ENCODE peak calls at places on chromosomes 6 and 20, in five cellular contexts. O is mesenchymal stem cell, D is IMR-90, T is H9, K is trophoblast cell. Q is an unnamed sample.

GRCh38 chr20:13117200-13117599 is 103.9 kb upstream of the ISM1 start:
- DNase-seq in O (no peak), D (no peak), T (no peak), K (no peak), Q (no peak)

GRCh38 chr6:44649365-44650025 is 262.0 kb downstream of the CDC5L start:
- DNase-seq in O (no peak), D (peak), T (no peak), K (no peak), Q (no peak)

GRCh38 chr6:155142902-155143609 is 120.8 kb upstream of the CLDN20 start:
- DNase-seq in O (peak), D (peak), T (no peak), K (no peak), Q (no peak)

GRCh38 chr20:792248-792647 is 23.9 kb upstream of the SLC52A3 start:
- DNase-seq in O (no peak), D (no peak), T (no peak), K (no peak), Q (no peak)

GRCh38 chr6:1871936-1872335 is 262.2 kb downstream of the FOXC1 start:
- DNase-seq in O (peak), D (no peak), T (no peak), K (no peak), Q (no peak)

GRCh38 chr6:154370545-154370944 is 13.9 kb upstream of the IPCEF1 start:
- DNase-seq in O (peak), D (peak), T (no peak), K (no peak), Q (no peak)

GRCh38 chr6:68572525-68572924 is 62.6 kb upstream of the ADGRB3 start:
- DNase-seq in O (peak), D (no peak), T (peak), K (no peak), Q (no peak)

GRCh38 chr20:10557685-10558084 is 116.1 kb downstream of the JAG1 start:
- DNase-seq in O (no peak), D (no peak), T (peak), K (no peak), Q (no peak)

GRCh38 chr20:49612127-49612738 is 44.3 kb upstream of the PTGIS start:
- DNase-seq in O (no peak), D (no peak), T (no peak), K (no peak), Q (no peak)

GRCh38 chr20:3115190-3116107 is 30.9 kb upstream of the AVP start:
- DNase-seq in O (peak), D (peak), T (peak), K (peak), Q (peak)

GRCh38 chr20:57440678-57441509 is 49.7 kb downstream of the RBM38 start:
- DNase-seq in O (no peak), D (peak), T (peak), K (no peak), Q (no peak)

GRCh38 chr6:87730310-87730709 is 28.3 kb upstream of the AKIRIN2 start:
- DNase-seq in O (no peak), D (peak), T (no peak), K (no peak), Q (no peak)

GRCh38 chr6:133973109-133973971 is 20.3 kb downstream of the TBPL1 start:
- DNase-seq in O (peak), D (peak), T (no peak), K (no peak), Q (peak)

GRCh38 chr6:142945446-142946180 is 637 bp upstream of the HIVEP2 start:
- DNase-seq in O (no peak), D (no peak), T (no peak), K (no peak), Q (peak)

GRCh38 chr20:22529150-22530019 is 55.0 kb downstream of the FOXA2 start:
- DNase-seq in O (no peak), D (no peak), T (no peak), K (no peak), Q (no peak)

GRCh38 chr6:16819752-16820151 is 58.5 kb upstream of the ATXN1 start:
- DNase-seq in O (no peak), D (peak), T (no peak), K (no peak), Q (no peak)

GRCh38 chr6:52375780-52376556 is 14.0 kb downstream of the PAQR8 start:
- DNase-seq in O (no peak), D (no peak), T (no peak), K (no peak), Q (no peak)

GRCh38 chr20:13420625-13421024 is 199.6 kb downstream of the ISM1 start:
- DNase-seq in O (no peak), D (no peak), T (no peak), K (no peak), Q (no peak)

GRCh38 chr20:4046311-4046924 is 31.1 kb upstream of the RNF24 start:
- DNase-seq in O (no peak), D (no peak), T (no peak), K (no peak), Q (no peak)

GRCh38 chr20:35892871-35893270 is 61.4 kb downstream of the SCAND1 start:
- DNase-seq in O (no peak), D (no peak), T (no peak), K (no peak), Q (no peak)

GRCh38 chr6:156154896-156155295 is 622.3 kb upstream of the ARID1B start:
- DNase-seq in O (no peak), D (peak), T (no peak), K (no peak), Q (no peak)

GRCh38 chr20:63508072-63508768 is 9.3 kb upstream of the EEF1A2 start:
- DNase-seq in O (no peak), D (no peak), T (no peak), K (no peak), Q (no peak)

GRCh38 chr6:140174509-140174908 is 800.1 kb upstream of the CITED2 start:
- DNase-seq in O (peak), D (peak), T (no peak), K (peak), Q (no peak)

GRCh38 chr6:73929421-73929820 is 233.4 kb downstream of the CD109 start:
- DNase-seq in O (no peak), D (peak), T (no peak), K (no peak), Q (no peak)

DNA sequence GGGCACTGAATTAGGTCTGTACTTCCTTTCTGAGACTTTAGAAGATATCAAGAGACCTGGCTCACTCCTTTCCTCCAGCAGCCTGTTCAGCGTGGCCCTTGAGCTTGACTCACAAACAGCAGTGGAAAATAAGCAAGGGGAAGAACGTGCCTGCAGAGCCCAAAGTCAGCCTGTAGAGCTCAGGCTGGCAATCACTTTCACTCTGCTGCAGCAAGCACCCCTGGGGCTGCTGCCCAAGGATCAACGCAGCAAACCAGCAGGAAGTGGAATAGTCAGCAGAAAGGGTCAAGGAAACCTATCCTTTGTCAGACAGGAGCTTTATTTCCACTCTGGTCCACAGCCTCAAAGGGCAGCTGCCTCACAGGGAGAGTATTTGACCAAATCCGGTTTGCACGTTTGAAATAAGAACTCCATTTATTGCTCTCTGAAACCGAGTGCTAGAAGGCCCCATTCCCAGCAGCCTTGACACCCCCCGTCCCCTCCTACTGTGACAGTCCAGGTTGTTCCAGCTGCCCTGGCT is 77.4 kb downstream of the PRDM1 start:
- DNase-seq in O (peak), D (peak), T (peak), K (no peak), Q (no peak)
- H4K91ac ChIP-seq in O (peak), D (peak), T (no peak), K (no peak), Q (no peak)

GRCh38 chr20:45373353-45374100 is 4.6 kb downstream of the TP53TG5 start:
- DNase-seq in O (peak), D (peak), T (peak), K (peak), Q (peak)
- H3K23ac ChIP-seq in O (no peak), D (no peak), T (no peak), K (no peak), Q (peak)

DNA sequence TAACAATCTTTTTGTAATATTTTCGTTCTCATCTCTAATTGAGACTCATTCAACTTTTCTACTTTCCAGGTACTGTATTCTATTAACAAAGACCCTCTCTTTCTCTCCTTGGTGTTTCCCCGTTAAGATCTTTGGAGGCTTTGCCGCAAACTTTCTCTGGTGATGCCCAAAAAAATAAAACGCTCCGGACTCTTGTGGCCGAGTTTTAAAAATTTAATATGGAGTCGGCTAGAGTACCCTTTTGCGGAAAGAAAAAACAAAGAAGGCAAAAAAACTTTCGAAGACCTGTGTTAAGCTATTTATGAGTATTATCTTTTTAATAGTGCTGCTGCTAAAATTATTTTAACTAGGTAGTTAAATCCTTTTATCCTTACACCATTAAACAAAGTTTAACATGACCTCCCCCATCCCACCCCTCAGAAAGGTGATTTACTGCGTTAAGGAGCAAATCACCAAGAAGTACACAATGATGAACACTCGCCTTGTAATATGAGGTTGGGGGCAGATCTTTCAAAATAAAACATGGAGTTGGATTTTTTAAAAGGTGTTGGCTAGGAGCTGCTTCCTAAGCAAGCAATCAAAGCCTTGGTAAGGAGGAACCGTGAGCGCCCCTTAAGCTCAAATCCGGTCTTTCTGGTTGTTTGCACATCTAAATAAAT is 10.0 kb downstream of the SIM1 start:
- DNase-seq in O (no peak), D (no peak), T (no peak), K (no peak), Q (no peak)
- H4K8ac ChIP-seq in O (no peak), D (no peak), T (no peak), K (no peak), Q (no peak)

DNA sequence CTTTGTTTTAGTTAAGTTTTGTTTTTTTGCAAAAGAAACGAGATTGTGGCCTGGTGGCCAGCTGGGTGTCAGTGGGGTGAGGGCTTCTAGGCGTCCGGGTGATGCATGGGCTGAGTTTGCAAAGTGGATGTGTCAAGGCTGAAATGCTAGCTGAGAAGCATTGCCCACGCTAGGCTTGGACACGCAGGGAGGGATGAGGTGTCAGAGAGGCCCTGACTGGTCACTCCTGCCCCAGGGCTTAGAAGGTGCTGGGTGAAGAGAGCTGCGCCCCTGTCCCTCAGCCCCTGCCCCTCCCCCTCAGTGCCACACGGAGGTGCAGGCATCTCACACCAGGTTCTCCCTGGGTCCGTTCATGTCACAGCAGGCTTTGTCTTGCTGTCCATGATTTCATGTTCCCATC is 8.1 kb downstream of the OSBPL2 start:
- DNase-seq in O (no peak), D (no peak), T (no peak), K (no peak), Q (no peak)
- H4K91ac ChIP-seq in O (no peak), D (no peak), T (no peak), K (no peak), Q (no peak)

GRCh38 chr6:108074359-108075144 is at the start of gene OSTM1:
- DNase-seq in O (peak), D (peak), T (peak), K (peak), Q (peak)
- H3K23ac ChIP-seq in O (peak), D (peak), T (no peak), K (no peak), Q (peak)